ENCODE peak calls at places on chromosomes 3 and 15, in eight cellular contexts. One of them, this sample, is unnamed.

GRCh38 chr15:73051402-73051810 is 857 bp upstream of the NEO1 start:
- DNase-seq in endodermal cell: peak; percentile 76
- DNase-seq in ovary: peak; percentile 51
- DNase-seq in cardiac muscle cell: no peak
- DNase-seq in tibial artery: peak; percentile 25
- DNase-seq in astrocyte: no peak
- DNase-seq in right cardiac atrium: peak; percentile 87
- DNase-seq in CD4-positive, alpha-beta T cell: no peak
- DNase-seq in this sample: no peak

GRCh38 chr3:138399766-138400165 is 34.6 kb upstream of the ESYT3 start:
- DNase-seq in endodermal cell: peak; percentile 19
- DNase-seq in ovary: no peak
- DNase-seq in cardiac muscle cell: no peak
- DNase-seq in tibial artery: no peak
- DNase-seq in astrocyte: no peak
- DNase-seq in right cardiac atrium: no peak
- DNase-seq in CD4-positive, alpha-beta T cell: no peak
- DNase-seq in this sample: no peak

GRCh38 chr15:52505141-52505540 is 23.5 kb downstream of the MYO5A start:
- DNase-seq in endodermal cell: no peak
- DNase-seq in ovary: no peak
- DNase-seq in cardiac muscle cell: no peak
- DNase-seq in tibial artery: peak; percentile 43
- DNase-seq in astrocyte: no peak
- DNase-seq in right cardiac atrium: peak; percentile 66
- DNase-seq in CD4-positive, alpha-beta T cell: no peak
- DNase-seq in this sample: no peak

GRCh38 chr15:94229591-94230365 is 1.6 kb upstream of the MCTP2 start:
- DNase-seq in endodermal cell: no peak
- DNase-seq in ovary: no peak
- DNase-seq in cardiac muscle cell: no peak
- DNase-seq in tibial artery: no peak
- DNase-seq in astrocyte: no peak
- DNase-seq in right cardiac atrium: no peak
- DNase-seq in CD4-positive, alpha-beta T cell: no peak
- DNase-seq in this sample: peak; percentile 57

GRCh38 chr3:126135056-126135397 is 45.4 kb downstream of the ALDH1L1 start:
- DNase-seq in endodermal cell: peak; percentile 26
- DNase-seq in ovary: no peak
- DNase-seq in cardiac muscle cell: no peak
- DNase-seq in tibial artery: no peak
- DNase-seq in astrocyte: no peak
- DNase-seq in right cardiac atrium: no peak
- DNase-seq in CD4-positive, alpha-beta T cell: no peak
- DNase-seq in this sample: no peak

GRCh38 chr15:76060098-76060989 is 559 bp downstream of the TMEM266 start:
- DNase-seq in endodermal cell: no peak
- DNase-seq in ovary: no peak
- DNase-seq in cardiac muscle cell: no peak
- DNase-seq in tibial artery: no peak
- DNase-seq in astrocyte: no peak
- DNase-seq in right cardiac atrium: no peak
- DNase-seq in CD4-positive, alpha-beta T cell: no peak
- DNase-seq in this sample: peak; percentile 67

GRCh38 chr15:56242576-56243116 is 1.0 kb downstream of the RFX7 start:
- DNase-seq in endodermal cell: no peak
- DNase-seq in ovary: no peak
- DNase-seq in cardiac muscle cell: no peak
- DNase-seq in tibial artery: no peak
- DNase-seq in astrocyte: no peak
- DNase-seq in right cardiac atrium: no peak
- DNase-seq in CD4-positive, alpha-beta T cell: no peak
- DNase-seq in this sample: no peak

GRCh38 chr3:132394334-132394733 is 23.0 kb upstream of the DNAJC13 start:
- DNase-seq in endodermal cell: no peak
- DNase-seq in ovary: no peak
- DNase-seq in cardiac muscle cell: no peak
- DNase-seq in tibial artery: no peak
- DNase-seq in astrocyte: peak; percentile 59
- DNase-seq in right cardiac atrium: peak; percentile 78
- DNase-seq in CD4-positive, alpha-beta T cell: no peak
- DNase-seq in this sample: no peak

GRCh38 chr15:77759896-77760592 is 127.3 kb upstream of the LINGO1 start:
- DNase-seq in endodermal cell: no peak
- DNase-seq in ovary: no peak
- DNase-seq in cardiac muscle cell: no peak
- DNase-seq in tibial artery: no peak
- DNase-seq in astrocyte: peak; percentile 8
- DNase-seq in right cardiac atrium: no peak
- DNase-seq in CD4-positive, alpha-beta T cell: no peak
- DNase-seq in this sample: no peak

GRCh38 chr3:51802091-51802720 is 23.2 kb upstream of the IQCF6 start:
- DNase-seq in endodermal cell: peak; percentile 89
- DNase-seq in ovary: no peak
- DNase-seq in cardiac muscle cell: peak; percentile 9
- DNase-seq in tibial artery: no peak
- DNase-seq in astrocyte: no peak
- DNase-seq in right cardiac atrium: no peak
- DNase-seq in CD4-positive, alpha-beta T cell: no peak
- DNase-seq in this sample: no peak

GRCh38 chr15:74352393-74352910 is 15.0 kb downstream of the CYP11A1 start:
- DNase-seq in endodermal cell: no peak
- DNase-seq in ovary: no peak
- DNase-seq in cardiac muscle cell: no peak
- DNase-seq in tibial artery: no peak
- DNase-seq in astrocyte: no peak
- DNase-seq in right cardiac atrium: no peak
- DNase-seq in CD4-positive, alpha-beta T cell: no peak
- DNase-seq in this sample: no peak

GRCh38 chr3:183554377-183554776 is 1.1 kb downstream of the KLHL6 start:
- DNase-seq in endodermal cell: no peak
- DNase-seq in ovary: no peak
- DNase-seq in cardiac muscle cell: no peak
- DNase-seq in tibial artery: no peak
- DNase-seq in astrocyte: no peak
- DNase-seq in right cardiac atrium: no peak
- DNase-seq in CD4-positive, alpha-beta T cell: no peak
- DNase-seq in this sample: peak; percentile 54

GRCh38 chr15:78630886-78631633 is 9.9 kb downstream of the CHRNB4 start:
- DNase-seq in endodermal cell: no peak
- DNase-seq in ovary: no peak
- DNase-seq in cardiac muscle cell: no peak
- DNase-seq in tibial artery: no peak
- DNase-seq in astrocyte: no peak
- DNase-seq in right cardiac atrium: no peak
- DNase-seq in CD4-positive, alpha-beta T cell: no peak
- DNase-seq in this sample: no peak

GRCh38 chr3:184539801-184540440 is 21.7 kb upstream of the EPHB3 start:
- DNase-seq in endodermal cell: peak; percentile 82
- DNase-seq in ovary: no peak
- DNase-seq in cardiac muscle cell: no peak
- DNase-seq in tibial artery: no peak
- DNase-seq in astrocyte: no peak
- DNase-seq in right cardiac atrium: no peak
- DNase-seq in CD4-positive, alpha-beta T cell: no peak
- DNase-seq in this sample: no peak

GRCh38 chr3:48623851-48624547 is 2.4 kb upstream of the TMEM89 start:
- DNase-seq in endodermal cell: no peak
- DNase-seq in ovary: no peak
- DNase-seq in cardiac muscle cell: no peak
- DNase-seq in tibial artery: no peak
- DNase-seq in astrocyte: no peak
- DNase-seq in right cardiac atrium: no peak
- DNase-seq in CD4-positive, alpha-beta T cell: no peak
- DNase-seq in this sample: no peak

GRCh38 chr3:124288996-124289395 is 297.1 kb upstream of the ROPN1 start:
- DNase-seq in endodermal cell: no peak
- DNase-seq in ovary: no peak
- DNase-seq in cardiac muscle cell: no peak
- DNase-seq in tibial artery: no peak
- DNase-seq in astrocyte: no peak
- DNase-seq in right cardiac atrium: no peak
- DNase-seq in CD4-positive, alpha-beta T cell: no peak
- DNase-seq in this sample: no peak
- H3K27me3 ChIP-seq in endodermal cell: peaks cover 4% of the 10 kb centered on the region
- H3K27me3 ChIP-seq in ovary: no peaks in the 10 kb centered on the region
- H3K27me3 ChIP-seq in cardiac muscle cell: no peaks in the 10 kb centered on the region
- H3K27me3 ChIP-seq in tibial artery: no peaks in the 10 kb centered on the region
- H3K27me3 ChIP-seq in astrocyte: no peaks in the 10 kb centered on the region
- H3K27me3 ChIP-seq in right cardiac atrium: no peaks in the 10 kb centered on the region
- H3K27me3 ChIP-seq in CD4-positive, alpha-beta T cell: peaks cover 6% of the 10 kb centered on the region
- H3K27me3 ChIP-seq in this sample: peaks cover 1% of the 10 kb centered on the region

DNA sequence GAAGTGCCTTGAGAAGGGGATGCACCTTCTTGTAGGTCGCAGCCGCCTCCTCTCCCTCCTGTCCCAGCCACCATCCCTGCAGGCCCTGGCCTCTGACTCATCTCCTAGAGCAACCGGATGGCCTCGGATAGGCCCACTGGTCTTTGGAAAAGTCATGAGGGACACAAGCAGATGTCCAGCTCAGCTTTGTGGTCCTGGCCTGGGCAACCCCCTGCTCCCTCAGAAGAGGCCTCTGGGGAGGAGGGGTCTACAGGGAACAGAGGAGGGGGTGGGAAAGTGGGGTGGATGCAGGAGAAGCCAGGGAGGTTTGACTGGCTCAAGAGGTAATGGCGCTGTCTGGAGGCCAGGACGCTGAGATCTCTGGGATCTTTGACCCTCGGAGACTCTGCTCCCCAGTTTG is 259.2 kb upstream of the TLE3 start:
- DNase-seq in endodermal cell: peak; percentile 42
- DNase-seq in ovary: no peak
- DNase-seq in cardiac muscle cell: no peak
- DNase-seq in tibial artery: no peak
- DNase-seq in astrocyte: peak; percentile 14
- DNase-seq in right cardiac atrium: no peak
- DNase-seq in CD4-positive, alpha-beta T cell: no peak
- DNase-seq in this sample: no peak
- H3K27me3 ChIP-seq in endodermal cell: no peaks in the 10 kb centered on the region
- H3K27me3 ChIP-seq in ovary: no peaks in the 10 kb centered on the region
- H3K27me3 ChIP-seq in cardiac muscle cell: peaks cover 69% of the 10 kb centered on the region
- H3K27me3 ChIP-seq in tibial artery: no peaks in the 10 kb centered on the region
- H3K27me3 ChIP-seq in astrocyte: peaks cover 34% of the 10 kb centered on the region
- H3K27me3 ChIP-seq in right cardiac atrium: no peaks in the 10 kb centered on the region
- H3K27me3 ChIP-seq in CD4-positive, alpha-beta T cell: no peaks in the 10 kb centered on the region
- H3K27me3 ChIP-seq in this sample: no peaks in the 10 kb centered on the region

GRCh38 chr3:37766220-37766605 is 95.5 kb upstream of the CTDSPL start:
- DNase-seq in endodermal cell: no peak
- DNase-seq in ovary: no peak
- DNase-seq in cardiac muscle cell: no peak
- DNase-seq in tibial artery: no peak
- DNase-seq in astrocyte: no peak
- DNase-seq in right cardiac atrium: no peak
- DNase-seq in CD4-positive, alpha-beta T cell: no peak
- DNase-seq in this sample: no peak

GRCh38 chr3:37762698-37763097 is 99.0 kb upstream of the CTDSPL start:
- DNase-seq in endodermal cell: peak; percentile 53
- DNase-seq in ovary: no peak
- DNase-seq in cardiac muscle cell: peak; percentile 65
- DNase-seq in tibial artery: no peak
- DNase-seq in astrocyte: no peak
- DNase-seq in right cardiac atrium: no peak
- DNase-seq in CD4-positive, alpha-beta T cell: no peak
- DNase-seq in this sample: no peak

GRCh38 chr3:37765591-37766219 is 96.0 kb upstream of the CTDSPL start:
- DNase-seq in endodermal cell: peak; percentile 82
- DNase-seq in ovary: peak; percentile 68
- DNase-seq in cardiac muscle cell: peak; percentile 68
- DNase-seq in tibial artery: peak; percentile 75
- DNase-seq in astrocyte: peak; percentile 27
- DNase-seq in right cardiac atrium: peak; percentile 79
- DNase-seq in CD4-positive, alpha-beta T cell: no peak
- DNase-seq in this sample: no peak

GRCh38 chr3:37763338-37763737 is 98.3 kb upstream of the CTDSPL start:
- DNase-seq in endodermal cell: no peak
- DNase-seq in ovary: no peak
- DNase-seq in cardiac muscle cell: no peak
- DNase-seq in tibial artery: no peak
- DNase-seq in astrocyte: no peak
- DNase-seq in right cardiac atrium: no peak
- DNase-seq in CD4-positive, alpha-beta T cell: no peak
- DNase-seq in this sample: no peak

DNA sequence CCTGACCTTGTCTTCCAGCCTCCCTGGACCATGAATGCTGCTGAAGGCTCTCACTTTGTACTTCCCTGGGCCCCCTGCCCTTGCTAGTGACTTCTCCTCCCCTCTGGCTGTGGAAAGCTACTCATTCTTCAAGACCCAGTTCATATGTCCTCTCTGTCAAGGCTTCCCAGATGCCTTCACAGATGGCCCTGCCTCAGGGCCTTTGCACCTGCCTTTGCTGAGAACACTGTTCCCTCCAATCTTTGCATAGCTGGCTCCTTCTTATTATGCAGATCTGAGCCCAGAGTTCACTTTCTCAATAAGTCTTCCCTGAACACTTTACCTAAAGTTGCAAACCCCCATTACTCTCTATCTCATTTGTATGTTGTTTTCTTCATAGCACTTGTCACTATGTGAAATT is 97.1 kb upstream of the CTDSPL start:
- DNase-seq in endodermal cell: no peak
- DNase-seq in ovary: no peak
- DNase-seq in cardiac muscle cell: no peak
- DNase-seq in tibial artery: no peak
- DNase-seq in astrocyte: no peak
- DNase-seq in right cardiac atrium: no peak
- DNase-seq in CD4-positive, alpha-beta T cell: no peak
- DNase-seq in this sample: no peak
- H3K27me3 ChIP-seq in endodermal cell: no peaks in the 10 kb centered on the region
- H3K27me3 ChIP-seq in ovary: no peaks in the 10 kb centered on the region
- H3K27me3 ChIP-seq in cardiac muscle cell: no peaks in the 10 kb centered on the region
- H3K27me3 ChIP-seq in tibial artery: no peaks in the 10 kb centered on the region
- H3K27me3 ChIP-seq in astrocyte: peaks cover 54% of the 10 kb centered on the region
- H3K27me3 ChIP-seq in right cardiac atrium: no peaks in the 10 kb centered on the region
- H3K27me3 ChIP-seq in CD4-positive, alpha-beta T cell: peaks cover 5% of the 10 kb centered on the region
- H3K27me3 ChIP-seq in this sample: no peaks in the 10 kb centered on the region

DNA sequence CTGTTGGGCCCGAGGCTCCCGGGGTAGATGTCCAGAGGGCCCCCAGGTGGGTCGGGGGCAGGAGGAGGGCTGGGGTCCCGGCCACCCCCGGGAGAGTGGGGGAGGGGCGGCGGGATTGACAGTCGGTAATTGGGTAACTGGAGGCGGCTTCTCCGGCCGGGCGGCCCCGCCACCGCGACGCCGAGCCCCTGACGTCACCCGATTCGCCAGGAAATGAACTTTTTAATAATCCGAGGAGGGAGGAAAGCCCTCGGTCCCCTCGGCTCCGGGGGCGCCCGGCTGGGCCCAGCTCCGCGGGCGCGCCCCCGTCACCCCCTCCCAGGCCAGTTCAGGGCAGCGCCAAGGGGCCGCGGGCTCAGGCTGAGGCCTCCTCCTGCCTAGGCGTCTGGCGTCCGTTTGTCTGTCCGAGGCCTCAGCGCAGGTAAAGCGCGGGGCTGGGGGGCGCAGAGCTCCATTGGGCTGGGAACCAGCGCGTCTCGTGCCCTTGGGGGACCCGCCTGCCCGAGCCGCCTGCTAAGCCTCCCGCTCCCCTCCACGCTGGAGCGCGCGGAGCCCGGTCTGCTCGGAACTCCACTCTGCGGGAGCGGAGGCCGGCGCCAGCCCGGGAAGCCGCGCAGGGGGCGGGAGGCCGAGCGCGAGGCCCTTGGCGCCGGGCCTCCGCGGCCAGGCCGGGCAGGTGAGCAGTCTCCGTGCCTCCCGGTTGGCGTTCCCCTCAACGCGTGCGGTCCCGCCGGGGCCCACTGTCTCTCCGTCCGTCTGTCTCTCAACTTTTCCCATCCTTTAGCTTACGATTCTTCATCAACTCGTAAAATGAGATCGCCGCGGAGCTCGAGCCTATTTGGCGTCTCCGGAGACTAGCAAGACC is 3.8 kb downstream of the GATA2 start:
- DNase-seq in endodermal cell: peak; percentile 79
- DNase-seq in ovary: peak; percentile 64
- DNase-seq in cardiac muscle cell: peak; percentile 59
- DNase-seq in tibial artery: no peak
- DNase-seq in astrocyte: no peak
- DNase-seq in right cardiac atrium: peak; percentile 89
- DNase-seq in CD4-positive, alpha-beta T cell: no peak
- DNase-seq in this sample: no peak
- H3K27me3 ChIP-seq in endodermal cell: peaks cover 100% of the 10 kb centered on the region
- H3K27me3 ChIP-seq in ovary: peaks cover 10% of the 10 kb centered on the region
- H3K27me3 ChIP-seq in cardiac muscle cell: peaks cover 93% of the 10 kb centered on the region
- H3K27me3 ChIP-seq in tibial artery: peaks cover 12% of the 10 kb centered on the region
- H3K27me3 ChIP-seq in astrocyte: peaks cover 80% of the 10 kb centered on the region
- H3K27me3 ChIP-seq in right cardiac atrium: no peaks in the 10 kb centered on the region
- H3K27me3 ChIP-seq in CD4-positive, alpha-beta T cell: peaks cover 98% of the 10 kb centered on the region
- H3K27me3 ChIP-seq in this sample: peaks cover 3% of the 10 kb centered on the region